ENCODE peak calls at places on chromosomes 11 and 22, in nine cellular contexts. One of them, this sample, is unnamed.

GRCh38 chr11:117900144-117900651 is 23.7 kb upstream of the FXYD6 start:
- DNase-seq in AG10803: no peak
- DNase-seq in fibroblast of lung: no peak
- DNase-seq in ovary: peak; percentile 3
- DNase-seq in HFF-Myc: no peak
- DNase-seq in tibial artery: peak; percentile 58
- DNase-seq in CD8-positive, alpha-beta T cell: no peak
- DNase-seq in mammary epithelial cell: no peak
- DNase-seq in GM23338: no peak
- DNase-seq in this sample: no peak

GRCh38 chr11:123461164-123461563 is 31.1 kb downstream of the GRAMD1B start:
- DNase-seq in tibial artery: no peak
- DNase-seq in AG10803: peak; percentile 21
- DNase-seq in fibroblast of lung: no peak
- DNase-seq in CD8-positive, alpha-beta T cell: no peak
- DNase-seq in mammary epithelial cell: no peak
- DNase-seq in HFF-Myc: no peak
- DNase-seq in ovary: no peak
- DNase-seq in GM23338: no peak
- DNase-seq in this sample: no peak

GRCh38 chr11:76776472-76776871 is 6.7 kb upstream of the TSKU start:
- DNase-seq in CD8-positive, alpha-beta T cell: no peak
- DNase-seq in tibial artery: no peak
- DNase-seq in GM23338: no peak
- DNase-seq in ovary: no peak
- DNase-seq in fibroblast of lung: no peak
- DNase-seq in HFF-Myc: no peak
- DNase-seq in AG10803: no peak
- DNase-seq in mammary epithelial cell: no peak
- DNase-seq in this sample: no peak

GRCh38 chr11:63945482-63946163 is 6.8 kb downstream of the NAA40 start:
- DNase-seq in ovary: peak; percentile 77
- DNase-seq in fibroblast of lung: peak; percentile 58
- DNase-seq in mammary epithelial cell: peak; percentile 64
- DNase-seq in tibial artery: peak; percentile 90
- DNase-seq in GM23338: peak; percentile 90
- DNase-seq in AG10803: peak; percentile 80
- DNase-seq in CD8-positive, alpha-beta T cell: peak; percentile 28
- DNase-seq in HFF-Myc: peak; percentile 36
- DNase-seq in this sample: peak; percentile 21

GRCh38 chr11:36165638-36166389 is 123.4 kb downstream of the COMMD9 start:
- DNase-seq in tibial artery: no peak
- DNase-seq in GM23338: no peak
- DNase-seq in mammary epithelial cell: no peak
- DNase-seq in CD8-positive, alpha-beta T cell: no peak
- DNase-seq in fibroblast of lung: no peak
- DNase-seq in HFF-Myc: no peak
- DNase-seq in ovary: no peak
- DNase-seq in AG10803: no peak
- DNase-seq in this sample: no peak

GRCh38 chr11:102522332-102523207 is 8.0 kb downstream of the MMP7 start:
- DNase-seq in HFF-Myc: no peak
- DNase-seq in fibroblast of lung: no peak
- DNase-seq in GM23338: no peak
- DNase-seq in AG10803: no peak
- DNase-seq in mammary epithelial cell: no peak
- DNase-seq in ovary: no peak
- DNase-seq in CD8-positive, alpha-beta T cell: no peak
- DNase-seq in tibial artery: no peak
- DNase-seq in this sample: no peak

GRCh38 chr11:115164774-115165173 is 339.4 kb downstream of the CADM1 start:
- DNase-seq in ovary: peak; percentile 25
- DNase-seq in AG10803: peak; percentile 13
- DNase-seq in CD8-positive, alpha-beta T cell: no peak
- DNase-seq in tibial artery: no peak
- DNase-seq in GM23338: peak; percentile 61
- DNase-seq in fibroblast of lung: peak; percentile 30
- DNase-seq in mammary epithelial cell: no peak
- DNase-seq in HFF-Myc: no peak
- DNase-seq in this sample: no peak

GRCh38 chr11:16178273-16178672 is 178.1 kb downstream of the SOX6 start:
- DNase-seq in ovary: no peak
- DNase-seq in CD8-positive, alpha-beta T cell: no peak
- DNase-seq in GM23338: no peak
- DNase-seq in fibroblast of lung: no peak
- DNase-seq in AG10803: no peak
- DNase-seq in HFF-Myc: no peak
- DNase-seq in mammary epithelial cell: no peak
- DNase-seq in tibial artery: no peak
- DNase-seq in this sample: no peak

GRCh38 chr11:120824242-120824641 is 199.7 kb upstream of the TBCEL start:
- DNase-seq in AG10803: no peak
- DNase-seq in mammary epithelial cell: no peak
- DNase-seq in CD8-positive, alpha-beta T cell: no peak
- DNase-seq in HFF-Myc: no peak
- DNase-seq in tibial artery: no peak
- DNase-seq in GM23338: no peak
- DNase-seq in fibroblast of lung: no peak
- DNase-seq in ovary: no peak
- DNase-seq in this sample: no peak

GRCh38 chr11:64250875-64251721 is at the start of gene PLCB3:
- DNase-seq in fibroblast of lung: peak; percentile 12
- DNase-seq in tibial artery: no peak
- DNase-seq in ovary: peak; percentile 70
- DNase-seq in AG10803: peak; percentile 37
- DNase-seq in GM23338: peak; percentile 83
- DNase-seq in mammary epithelial cell: peak; percentile 19
- DNase-seq in CD8-positive, alpha-beta T cell: peak; percentile 51
- DNase-seq in HFF-Myc: no peak
- DNase-seq in this sample: no peak

GRCh38 chr11:27207025-27207650 is 155.9 kb downstream of the CCDC34 start:
- DNase-seq in tibial artery: no peak
- DNase-seq in CD8-positive, alpha-beta T cell: no peak
- DNase-seq in GM23338: no peak
- DNase-seq in AG10803: no peak
- DNase-seq in ovary: no peak
- DNase-seq in fibroblast of lung: peak; percentile 70
- DNase-seq in HFF-Myc: no peak
- DNase-seq in mammary epithelial cell: no peak
- DNase-seq in this sample: no peak

GRCh38 chr11:12088047-12088481 is 22.3 kb upstream of the MICAL2 start:
- DNase-seq in mammary epithelial cell: peak; percentile 86
- DNase-seq in AG10803: peak; percentile 92
- DNase-seq in GM23338: no peak
- DNase-seq in fibroblast of lung: peak; percentile 83
- DNase-seq in ovary: no peak
- DNase-seq in HFF-Myc: peak; percentile 59
- DNase-seq in CD8-positive, alpha-beta T cell: no peak
- DNase-seq in tibial artery: peak; percentile 89
- DNase-seq in this sample: no peak

GRCh38 chr11:68010058-68011041 is at the start of gene ALDH3B1:
- DNase-seq in AG10803: peak; percentile 91
- DNase-seq in mammary epithelial cell: peak; percentile 70
- DNase-seq in fibroblast of lung: peak; percentile 74
- DNase-seq in tibial artery: peak; percentile 100
- DNase-seq in ovary: peak; percentile 82
- DNase-seq in GM23338: peak; percentile 56
- DNase-seq in CD8-positive, alpha-beta T cell: no peak
- DNase-seq in HFF-Myc: peak; percentile 35
- DNase-seq in this sample: peak; percentile 67
- H3K4me3 ChIP-seq in AG10803: peak within 1 kb of the TSS; percentile 79
- H3K4me3 ChIP-seq in mammary epithelial cell: peak within 1 kb of the TSS; percentile 30
- H3K4me3 ChIP-seq in fibroblast of lung: peak within 1 kb of the TSS; percentile 52
- H3K4me3 ChIP-seq in tibial artery: peak within 1 kb of the TSS; percentile 54
- H3K4me3 ChIP-seq in ovary: peak within 1 kb of the TSS; percentile 9
- H3K4me3 ChIP-seq in GM23338: no peak within 1 kb of the TSS
- H3K4me3 ChIP-seq in CD8-positive, alpha-beta T cell: no peak within 1 kb of the TSS
- H3K4me3 ChIP-seq in HFF-Myc: peak within 1 kb of the TSS; percentile 46
- H3K4me3 ChIP-seq in this sample: peak within 1 kb of the TSS; percentile 53

GRCh38 chr22:28044546-28045173 is 125.6 kb upstream of the PITPNB start:
- DNase-seq in mammary epithelial cell: no peak
- DNase-seq in HFF-Myc: no peak
- DNase-seq in GM23338: no peak
- DNase-seq in AG10803: no peak
- DNase-seq in ovary: no peak
- DNase-seq in fibroblast of lung: no peak
- DNase-seq in tibial artery: no peak
- DNase-seq in CD8-positive, alpha-beta T cell: no peak
- DNase-seq in this sample: no peak
- TF ChIP-seq CTCF in mammary epithelial cell: no peak
- TF ChIP-seq CTCF in HFF-Myc: no peak
- TF ChIP-seq CTCF in GM23338: no peak
- TF ChIP-seq CTCF in AG10803: no peak
- TF ChIP-seq CTCF in ovary: no peak
- TF ChIP-seq CTCF in fibroblast of lung: no peak
- TF ChIP-seq CTCF in tibial artery: no peak
- TF ChIP-seq CTCF in CD8-positive, alpha-beta T cell: no peak
- TF ChIP-seq CTCF in this sample: no peak

GRCh38 chr11:4054643-4055042 is 40.0 kb upstream of the RRM1 start:
- DNase-seq in AG10803: no peak
- DNase-seq in GM23338: no peak
- DNase-seq in HFF-Myc: no peak
- DNase-seq in fibroblast of lung: no peak
- DNase-seq in CD8-positive, alpha-beta T cell: no peak
- DNase-seq in ovary: no peak
- DNase-seq in tibial artery: no peak
- DNase-seq in mammary epithelial cell: no peak
- DNase-seq in this sample: no peak

GRCh38 chr11:4048340-4048739 is 46.3 kb upstream of the RRM1 start:
- DNase-seq in mammary epithelial cell: no peak
- DNase-seq in tibial artery: no peak
- DNase-seq in GM23338: no peak
- DNase-seq in CD8-positive, alpha-beta T cell: no peak
- DNase-seq in AG10803: no peak
- DNase-seq in HFF-Myc: no peak
- DNase-seq in fibroblast of lung: peak; percentile 61
- DNase-seq in ovary: no peak
- DNase-seq in this sample: no peak

GRCh38 chr11:4050137-4050536 is 44.5 kb upstream of the RRM1 start:
- DNase-seq in tibial artery: no peak
- DNase-seq in fibroblast of lung: no peak
- DNase-seq in CD8-positive, alpha-beta T cell: no peak
- DNase-seq in ovary: no peak
- DNase-seq in HFF-Myc: no peak
- DNase-seq in GM23338: no peak
- DNase-seq in mammary epithelial cell: no peak
- DNase-seq in AG10803: no peak
- DNase-seq in this sample: no peak

GRCh38 chr11:4044971-4045646 is 49.5 kb upstream of the RRM1 start:
- DNase-seq in GM23338: no peak
- DNase-seq in HFF-Myc: no peak
- DNase-seq in AG10803: no peak
- DNase-seq in fibroblast of lung: no peak
- DNase-seq in CD8-positive, alpha-beta T cell: no peak
- DNase-seq in tibial artery: no peak
- DNase-seq in ovary: no peak
- DNase-seq in mammary epithelial cell: peak; percentile 96
- DNase-seq in this sample: no peak

GRCh38 chr11:4049006-4049405 is 45.6 kb upstream of the RRM1 start:
- DNase-seq in fibroblast of lung: no peak
- DNase-seq in GM23338: no peak
- DNase-seq in AG10803: no peak
- DNase-seq in HFF-Myc: no peak
- DNase-seq in ovary: no peak
- DNase-seq in mammary epithelial cell: no peak
- DNase-seq in CD8-positive, alpha-beta T cell: no peak
- DNase-seq in tibial artery: no peak
- DNase-seq in this sample: no peak
- H3K4me3 ChIP-seq in fibroblast of lung: no peak overlapping the region
- H3K4me3 ChIP-seq in GM23338: no peak overlapping the region
- H3K4me3 ChIP-seq in AG10803: no peak overlapping the region
- H3K4me3 ChIP-seq in HFF-Myc: no peak overlapping the region
- H3K4me3 ChIP-seq in ovary: no peak overlapping the region
- H3K4me3 ChIP-seq in mammary epithelial cell: no peak overlapping the region
- H3K4me3 ChIP-seq in CD8-positive, alpha-beta T cell: no peak overlapping the region
- H3K4me3 ChIP-seq in tibial artery: no peak overlapping the region
- H3K4me3 ChIP-seq in this sample: no peak overlapping the region

GRCh38 chr11:35141538-35141937 is 2.6 kb downstream of the CD44 start:
- DNase-seq in AG10803: peak; percentile 35
- DNase-seq in mammary epithelial cell: no peak
- DNase-seq in HFF-Myc: no peak
- DNase-seq in GM23338: no peak
- DNase-seq in ovary: no peak
- DNase-seq in tibial artery: peak; percentile 81
- DNase-seq in fibroblast of lung: no peak
- DNase-seq in CD8-positive, alpha-beta T cell: no peak
- DNase-seq in this sample: no peak

GRCh38 chr11:35144103-35144741 is 5.3 kb downstream of the CD44 start:
- DNase-seq in mammary epithelial cell: peak; percentile 87
- DNase-seq in AG10803: peak; percentile 92
- DNase-seq in tibial artery: no peak
- DNase-seq in CD8-positive, alpha-beta T cell: peak; percentile 48
- DNase-seq in ovary: no peak
- DNase-seq in GM23338: no peak
- DNase-seq in HFF-Myc: peak; percentile 55
- DNase-seq in fibroblast of lung: peak; percentile 88
- DNase-seq in this sample: no peak

GRCh38 chr11:35141034-35141433 is 2.1 kb downstream of the CD44 start:
- DNase-seq in mammary epithelial cell: no peak
- DNase-seq in CD8-positive, alpha-beta T cell: no peak
- DNase-seq in GM23338: no peak
- DNase-seq in HFF-Myc: no peak
- DNase-seq in tibial artery: no peak
- DNase-seq in fibroblast of lung: no peak
- DNase-seq in AG10803: no peak
- DNase-seq in ovary: no peak
- DNase-seq in this sample: no peak

GRCh38 chr11:35143509-35144102 is 4.6 kb downstream of the CD44 start:
- DNase-seq in fibroblast of lung: no peak
- DNase-seq in GM23338: no peak
- DNase-seq in AG10803: no peak
- DNase-seq in mammary epithelial cell: peak; percentile 46
- DNase-seq in ovary: no peak
- DNase-seq in tibial artery: no peak
- DNase-seq in HFF-Myc: no peak
- DNase-seq in CD8-positive, alpha-beta T cell: no peak
- DNase-seq in this sample: no peak

DNA sequence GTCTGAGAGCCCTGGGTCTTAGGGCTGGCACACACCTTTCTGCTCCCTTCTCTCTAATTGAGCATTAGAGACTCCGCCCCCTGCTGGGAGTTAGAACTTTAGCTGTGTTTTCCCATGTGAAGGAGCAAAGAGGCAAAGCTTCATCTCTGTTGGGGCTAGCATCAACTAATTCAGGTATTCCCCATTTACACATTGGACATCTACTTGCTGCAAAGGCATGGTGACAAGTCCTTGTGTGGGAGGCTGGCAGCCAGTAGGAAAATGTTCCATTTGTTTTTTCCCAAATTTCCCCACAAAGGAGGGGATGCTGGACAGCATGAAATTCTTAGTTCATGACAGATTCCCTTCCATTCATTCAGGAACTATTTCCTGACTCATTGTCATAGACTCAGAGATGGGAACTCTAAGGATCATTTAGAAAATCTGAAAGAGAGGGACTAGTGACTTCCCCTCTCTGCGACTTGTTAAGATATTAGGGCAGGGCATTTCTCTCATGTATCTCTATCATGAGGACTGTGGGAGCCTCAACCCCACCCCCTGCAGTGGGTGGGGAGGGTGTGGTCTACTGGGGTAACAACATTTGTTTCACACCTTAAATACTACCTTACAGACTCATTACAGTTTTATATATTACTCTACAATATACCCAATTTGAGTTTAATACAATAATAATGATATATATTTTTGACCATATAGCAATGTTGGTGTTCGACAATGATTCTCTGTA is 3.7 kb downstream of the CD44 start:
- DNase-seq in GM23338: peak; percentile 41
- DNase-seq in fibroblast of lung: peak; percentile 91
- DNase-seq in ovary: no peak
- DNase-seq in mammary epithelial cell: peak; percentile 77
- DNase-seq in HFF-Myc: no peak
- DNase-seq in tibial artery: no peak
- DNase-seq in CD8-positive, alpha-beta T cell: no peak
- DNase-seq in AG10803: peak; percentile 78
- DNase-seq in this sample: no peak
- TF ChIP-seq CTCF in GM23338: peak; percentile 35
- TF ChIP-seq CTCF in fibroblast of lung: no peak
- TF ChIP-seq CTCF in ovary: no peak
- TF ChIP-seq CTCF in mammary epithelial cell: no peak
- TF ChIP-seq CTCF in HFF-Myc: peak; percentile 51
- TF ChIP-seq CTCF in tibial artery: no peak
- TF ChIP-seq CTCF in CD8-positive, alpha-beta T cell: no peak
- TF ChIP-seq CTCF in AG10803: no peak
- TF ChIP-seq CTCF in this sample: peak; percentile 41

This sample was measured in retinal pigment epithelial cell.